ENCODE peak calls at places on chromosomes 5 and 9, in nine cellular contexts. One of them, this sample, is unnamed.

GRCh38 chr9:93905473-93906133 is 49.6 kb downstream of the BARX1 start:
- DNase-seq in BE2C: no peak
- DNase-seq in stimulated activated CD4-positive, alpha-beta T cell treated with anti-CD3 and anti-CD28 coated beads, Interleukin-12 subunit alpha, Interleukin-12 subunit beta, amount 100 ng/mL, for 4 hours: no peak
- DNase-seq in NCI-H1092: no peak
- DNase-seq in naive thymus-derived CD8-positive, alpha-beta T cell: no peak
- DNase-seq in kidney glomerular epithelial cell: no peak
- DNase-seq in GM12892: no peak
- DNase-seq in CD4-positive, alpha-beta memory T cell: no peak
- DNase-seq in hepatic stellate cell: no peak
- DNase-seq in this sample: no peak

GRCh38 chr5:65796269-65796668 is 74.3 kb downstream of the NLN start:
- DNase-seq in naive thymus-derived CD8-positive, alpha-beta T cell: no peak
- DNase-seq in GM12892: no peak
- DNase-seq in NCI-H1092: no peak
- DNase-seq in hepatic stellate cell: no peak
- DNase-seq in kidney glomerular epithelial cell: no peak
- DNase-seq in stimulated activated CD4-positive, alpha-beta T cell treated with anti-CD3 and anti-CD28 coated beads, Interleukin-12 subunit alpha, Interleukin-12 subunit beta, amount 100 ng/mL, for 4 hours: no peak
- DNase-seq in BE2C: no peak
- DNase-seq in CD4-positive, alpha-beta memory T cell: no peak
- DNase-seq in this sample: no peak

GRCh38 chr9:79165006-79165405 is 406.8 kb upstream of the TLE4 start:
- DNase-seq in stimulated activated CD4-positive, alpha-beta T cell treated with anti-CD3 and anti-CD28 coated beads, Interleukin-12 subunit alpha, Interleukin-12 subunit beta, amount 100 ng/mL, for 4 hours: no peak
- DNase-seq in naive thymus-derived CD8-positive, alpha-beta T cell: no peak
- DNase-seq in NCI-H1092: no peak
- DNase-seq in CD4-positive, alpha-beta memory T cell: no peak
- DNase-seq in BE2C: no peak
- DNase-seq in kidney glomerular epithelial cell: no peak
- DNase-seq in GM12892: no peak
- DNase-seq in hepatic stellate cell: no peak
- DNase-seq in this sample: no peak

GRCh38 chr9:12853021-12853420 is 78.2 kb downstream of the LURAP1L start:
- DNase-seq in CD4-positive, alpha-beta memory T cell: no peak
- DNase-seq in BE2C: no peak
- DNase-seq in naive thymus-derived CD8-positive, alpha-beta T cell: no peak
- DNase-seq in kidney glomerular epithelial cell: no peak
- DNase-seq in stimulated activated CD4-positive, alpha-beta T cell treated with anti-CD3 and anti-CD28 coated beads, Interleukin-12 subunit alpha, Interleukin-12 subunit beta, amount 100 ng/mL, for 4 hours: no peak
- DNase-seq in NCI-H1092: no peak
- DNase-seq in hepatic stellate cell: no peak
- DNase-seq in GM12892: no peak
- DNase-seq in this sample: no peak

GRCh38 chr9:97564291-97565175 is 63.1 kb downstream of the TMOD1 start:
- DNase-seq in kidney glomerular epithelial cell: no peak
- DNase-seq in CD4-positive, alpha-beta memory T cell: no peak
- DNase-seq in BE2C: peak; percentile 86
- DNase-seq in naive thymus-derived CD8-positive, alpha-beta T cell: no peak
- DNase-seq in NCI-H1092: peak; percentile 45
- DNase-seq in hepatic stellate cell: peak; percentile 19
- DNase-seq in GM12892: no peak
- DNase-seq in stimulated activated CD4-positive, alpha-beta T cell treated with anti-CD3 and anti-CD28 coated beads, Interleukin-12 subunit alpha, Interleukin-12 subunit beta, amount 100 ng/mL, for 4 hours: no peak
- DNase-seq in this sample: peak; percentile 43

GRCh38 chr5:175519006-175519405 is 40.6 kb downstream of the SFXN1 start:
- DNase-seq in CD4-positive, alpha-beta memory T cell: no peak
- DNase-seq in hepatic stellate cell: no peak
- DNase-seq in GM12892: no peak
- DNase-seq in stimulated activated CD4-positive, alpha-beta T cell treated with anti-CD3 and anti-CD28 coated beads, Interleukin-12 subunit alpha, Interleukin-12 subunit beta, amount 100 ng/mL, for 4 hours: no peak
- DNase-seq in BE2C: no peak
- DNase-seq in kidney glomerular epithelial cell: no peak
- DNase-seq in naive thymus-derived CD8-positive, alpha-beta T cell: no peak
- DNase-seq in NCI-H1092: no peak
- DNase-seq in this sample: no peak

GRCh38 chr9:135673941-135674340 is 10.8 kb downstream of the LCN9 start:
- DNase-seq in NCI-H1092: no peak
- DNase-seq in CD4-positive, alpha-beta memory T cell: no peak
- DNase-seq in hepatic stellate cell: no peak
- DNase-seq in BE2C: no peak
- DNase-seq in GM12892: no peak
- DNase-seq in stimulated activated CD4-positive, alpha-beta T cell treated with anti-CD3 and anti-CD28 coated beads, Interleukin-12 subunit alpha, Interleukin-12 subunit beta, amount 100 ng/mL, for 4 hours: no peak
- DNase-seq in naive thymus-derived CD8-positive, alpha-beta T cell: no peak
- DNase-seq in kidney glomerular epithelial cell: no peak
- DNase-seq in this sample: no peak

GRCh38 chr9:130780865-130781504 is 54.1 kb upstream of the ABL1 start:
- DNase-seq in hepatic stellate cell: peak; percentile 74
- DNase-seq in CD4-positive, alpha-beta memory T cell: no peak
- DNase-seq in naive thymus-derived CD8-positive, alpha-beta T cell: no peak
- DNase-seq in GM12892: no peak
- DNase-seq in stimulated activated CD4-positive, alpha-beta T cell treated with anti-CD3 and anti-CD28 coated beads, Interleukin-12 subunit alpha, Interleukin-12 subunit beta, amount 100 ng/mL, for 4 hours: no peak
- DNase-seq in NCI-H1092: no peak
- DNase-seq in kidney glomerular epithelial cell: no peak
- DNase-seq in BE2C: peak; percentile 58
- DNase-seq in this sample: no peak

GRCh38 chr5:174347183-174347582 is 301.7 kb downstream of the NSG2 start:
- DNase-seq in naive thymus-derived CD8-positive, alpha-beta T cell: no peak
- DNase-seq in stimulated activated CD4-positive, alpha-beta T cell treated with anti-CD3 and anti-CD28 coated beads, Interleukin-12 subunit alpha, Interleukin-12 subunit beta, amount 100 ng/mL, for 4 hours: no peak
- DNase-seq in GM12892: no peak
- DNase-seq in BE2C: no peak
- DNase-seq in CD4-positive, alpha-beta memory T cell: no peak
- DNase-seq in hepatic stellate cell: no peak
- DNase-seq in NCI-H1092: no peak
- DNase-seq in kidney glomerular epithelial cell: no peak
- DNase-seq in this sample: no peak

GRCh38 chr9:128361981-128362646 is 9.1 kb upstream of the URM1 start:
- DNase-seq in naive thymus-derived CD8-positive, alpha-beta T cell: peak; percentile 47
- DNase-seq in GM12892: peak; percentile 77
- DNase-seq in hepatic stellate cell: peak; percentile 92
- DNase-seq in BE2C: peak; percentile 88
- DNase-seq in kidney glomerular epithelial cell: peak; percentile 86
- DNase-seq in stimulated activated CD4-positive, alpha-beta T cell treated with anti-CD3 and anti-CD28 coated beads, Interleukin-12 subunit alpha, Interleukin-12 subunit beta, amount 100 ng/mL, for 4 hours: peak; percentile 59
- DNase-seq in CD4-positive, alpha-beta memory T cell: peak; percentile 70
- DNase-seq in NCI-H1092: peak; percentile 76
- DNase-seq in this sample: no peak

GRCh38 chr5:169547508-169547907 is 36.1 kb upstream of the SPDL1 start:
- DNase-seq in hepatic stellate cell: no peak
- DNase-seq in GM12892: no peak
- DNase-seq in stimulated activated CD4-positive, alpha-beta T cell treated with anti-CD3 and anti-CD28 coated beads, Interleukin-12 subunit alpha, Interleukin-12 subunit beta, amount 100 ng/mL, for 4 hours: no peak
- DNase-seq in BE2C: no peak
- DNase-seq in naive thymus-derived CD8-positive, alpha-beta T cell: no peak
- DNase-seq in kidney glomerular epithelial cell: no peak
- DNase-seq in CD4-positive, alpha-beta memory T cell: no peak
- DNase-seq in NCI-H1092: no peak
- DNase-seq in this sample: no peak

GRCh38 chr5:9282211-9282610 is 263.7 kb downstream of the SEMA5A start:
- DNase-seq in stimulated activated CD4-positive, alpha-beta T cell treated with anti-CD3 and anti-CD28 coated beads, Interleukin-12 subunit alpha, Interleukin-12 subunit beta, amount 100 ng/mL, for 4 hours: no peak
- DNase-seq in kidney glomerular epithelial cell: no peak
- DNase-seq in GM12892: no peak
- DNase-seq in NCI-H1092: no peak
- DNase-seq in hepatic stellate cell: no peak
- DNase-seq in BE2C: no peak
- DNase-seq in CD4-positive, alpha-beta memory T cell: no peak
- DNase-seq in naive thymus-derived CD8-positive, alpha-beta T cell: no peak
- DNase-seq in this sample: no peak

GRCh38 chr9:133534346-133535284 is at the start of gene ADAMTSL2:
- DNase-seq in BE2C: peak; percentile 94
- DNase-seq in stimulated activated CD4-positive, alpha-beta T cell treated with anti-CD3 and anti-CD28 coated beads, Interleukin-12 subunit alpha, Interleukin-12 subunit beta, amount 100 ng/mL, for 4 hours: peak; percentile 46
- DNase-seq in hepatic stellate cell: peak; percentile 76
- DNase-seq in naive thymus-derived CD8-positive, alpha-beta T cell: peak; percentile 62
- DNase-seq in kidney glomerular epithelial cell: peak; percentile 45
- DNase-seq in GM12892: no peak
- DNase-seq in CD4-positive, alpha-beta memory T cell: no peak
- DNase-seq in NCI-H1092: peak; percentile 85
- DNase-seq in this sample: no peak

GRCh38 chr5:149757186-149757950 is 27.3 kb downstream of the PPARGC1B start:
- DNase-seq in GM12892: no peak
- DNase-seq in BE2C: no peak
- DNase-seq in naive thymus-derived CD8-positive, alpha-beta T cell: no peak
- DNase-seq in CD4-positive, alpha-beta memory T cell: no peak
- DNase-seq in stimulated activated CD4-positive, alpha-beta T cell treated with anti-CD3 and anti-CD28 coated beads, Interleukin-12 subunit alpha, Interleukin-12 subunit beta, amount 100 ng/mL, for 4 hours: no peak
- DNase-seq in hepatic stellate cell: no peak
- DNase-seq in NCI-H1092: peak; percentile 8
- DNase-seq in kidney glomerular epithelial cell: no peak
- DNase-seq in this sample: no peak

GRCh38 chr9:114156658-114157421 is 1.5 kb downstream of the COL27A1 start:
- DNase-seq in kidney glomerular epithelial cell: peak; percentile 77
- DNase-seq in GM12892: no peak
- DNase-seq in CD4-positive, alpha-beta memory T cell: no peak
- DNase-seq in BE2C: peak; percentile 48
- DNase-seq in stimulated activated CD4-positive, alpha-beta T cell treated with anti-CD3 and anti-CD28 coated beads, Interleukin-12 subunit alpha, Interleukin-12 subunit beta, amount 100 ng/mL, for 4 hours: peak; percentile 10
- DNase-seq in naive thymus-derived CD8-positive, alpha-beta T cell: no peak
- DNase-seq in hepatic stellate cell: peak; percentile 78
- DNase-seq in NCI-H1092: no peak
- DNase-seq in this sample: no peak